ENCODE peak calls at places on chromosomes 7 and 10, in four cellular contexts. M is PC-3, O is neural progenitor cell, N is H1. J is an unnamed sample.

GRCh38 chr10:97800474-97800873 is 28.7 kb upstream of the SFRP5 start:
- DNase-seq in O (no peak), M (no peak), N (no peak), J (no peak)

GRCh38 chr7:7898155-7898554 is 70.4 kb upstream of the GLCCI1 start:
- DNase-seq in O (no peak), M (no peak), N (no peak), J (no peak)

GRCh38 chr7:82624337-82624736 is 180.8 kb upstream of the CACNA2D1 start:
- DNase-seq in O (no peak), N (no peak), M (peak; percentile 6), J (no peak)

GRCh38 chr7:68622500-68622899 is 975.8 kb upstream of the AUTS2 start:
- DNase-seq in M (no peak), O (no peak), N (no peak), J (no peak)

GRCh38 chr10:11697718-11698527 is 44.3 kb upstream of the ECHDC3 start:
- DNase-seq in N (no peak), O (no peak), M (peak; percentile 5), J (no peak)

GRCh38 chr7:126856691-126857291 is 395.9 kb downstream of the GRM8 start:
- DNase-seq in N (no peak), M (peak; percentile 12), O (peak; percentile 70), J (peak; percentile 24)

GRCh38 chr7:55063633-55064032 is 44.8 kb downstream of the EGFR start:
- DNase-seq in M (peak; percentile 51), N (no peak), O (no peak), J (no peak)

GRCh38 chr7:73892003-73892975 is 31.3 kb downstream of the TMEM270 start:
- DNase-seq in N (no peak), O (no peak), M (peak; percentile 58), J (no peak)

GRCh38 chr10:15144788-15145187 is 23.7 kb downstream of the NMT2 start:
- DNase-seq in M (peak; percentile 59), O (no peak), N (no peak), J (no peak)

GRCh38 chr10:22693371-22693784 is 21.0 kb downstream of the PIP4K2A start:
- DNase-seq in N (no peak), M (peak; percentile 19), O (no peak), J (no peak)

GRCh38 chr10:128001346-128001745 is 94.4 kb downstream of the PTPRE start:
- DNase-seq in M (no peak), O (no peak), N (no peak), J (no peak)

DNA sequence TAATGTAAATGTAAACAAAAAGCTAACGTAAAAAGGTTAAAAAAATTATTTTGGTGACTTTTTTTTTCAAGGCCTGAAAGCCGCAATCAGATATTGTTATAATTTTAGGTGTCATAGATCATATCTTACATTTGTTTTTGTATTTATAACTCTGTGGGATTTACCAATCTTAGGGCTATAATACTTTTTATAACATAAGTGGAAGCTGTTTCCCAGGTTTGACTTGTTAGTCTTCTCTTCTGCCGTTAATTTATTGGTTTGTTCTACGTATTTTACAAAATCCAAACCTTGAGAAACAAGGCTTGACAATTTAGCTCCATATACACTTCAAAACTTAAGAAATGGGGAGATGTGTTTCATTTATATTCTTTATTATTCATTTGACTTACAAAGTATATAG is 119.4 kb downstream of the EVX1 start:
- DNase-seq in O (no peak), N (no peak), M (no peak), J (no peak)
- H2AFZ ChIP-seq in O (no peak overlapping the region), N (no peak overlapping the region), M (peak overlapping the region; percentile 53), J (no peak overlapping the region)

GRCh38 chr10:101857802-101858476 is 14.3 kb upstream of the KCNIP2 start:
- DNase-seq in M (no peak), N (no peak), O (no peak), J (no peak)
- H3K36me3 ChIP-seq in M (peaks cover 3% of the 10 kb centered on the region), N (no peaks in the 10 kb centered on the region), O (peaks cover 3% of the 10 kb centered on the region), J (no peaks in the 10 kb centered on the region)

GRCh38 chr10:121598261-121599249 is at the start of gene FGFR2:
- DNase-seq in O (peak; percentile 98), M (peak; percentile 69), N (no peak), J (peak; percentile 94)

GRCh38 chr10:121595806-121596667 is 2.2 kb downstream of the FGFR2 start:
- DNase-seq in O (peak; percentile 88), N (no peak), M (no peak), J (peak; percentile 63)

GRCh38 chr10:121597504-121598241 is 571 bp downstream of the FGFR2 start:
- DNase-seq in O (peak; percentile 65), N (no peak), M (no peak), J (peak; percentile 45)

GRCh38 chr10:121595321-121595805 is 2.9 kb downstream of the FGFR2 start:
- DNase-seq in O (no peak), M (no peak), N (no peak), J (no peak)

DNA sequence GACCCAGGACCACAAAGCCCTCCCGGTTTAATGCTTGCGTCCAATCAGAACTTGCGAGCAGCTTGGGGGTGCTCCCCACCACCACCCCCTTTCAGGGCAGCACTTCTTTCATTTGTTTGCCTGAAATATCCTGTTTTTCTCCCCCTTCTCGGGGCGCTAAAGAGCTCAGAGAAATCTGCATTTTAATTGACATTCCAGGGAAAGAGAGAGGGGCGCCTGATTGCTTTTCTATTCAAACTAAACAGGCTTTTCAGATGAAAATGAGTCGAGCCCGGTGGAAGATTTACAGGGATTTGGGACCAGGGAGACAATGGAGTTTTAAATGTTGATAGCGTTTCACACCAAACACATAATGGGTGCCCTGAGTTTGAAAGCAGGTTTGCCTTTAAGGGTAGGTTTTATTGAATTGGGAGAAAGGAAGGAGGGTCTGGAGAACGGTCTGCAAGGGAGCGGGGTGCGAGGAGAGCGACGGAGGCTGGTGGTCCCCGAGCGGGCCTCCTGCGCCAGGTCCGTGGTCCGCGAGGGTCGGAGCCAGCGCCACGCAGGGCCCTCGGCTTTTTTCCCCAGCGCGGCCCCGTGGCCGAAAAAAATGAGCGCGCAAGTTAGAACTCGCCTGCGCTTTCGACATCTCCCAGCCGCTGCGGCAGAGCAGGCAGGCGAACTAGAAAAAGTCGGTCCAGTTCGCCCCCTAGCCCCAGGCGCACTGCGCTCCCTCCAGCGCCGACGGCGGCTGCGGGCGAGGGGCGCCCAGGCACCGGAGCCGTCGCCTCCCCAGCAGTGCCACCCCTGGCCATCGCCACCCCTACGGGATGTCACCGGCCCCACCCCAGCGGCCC is 1.4 kb downstream of the FGFR2 start:
- DNase-seq in N (peak; percentile 62), O (peak; percentile 91), M (no peak), J (peak; percentile 66)
- H2AFZ ChIP-seq in N (no peak overlapping the region), O (no peak overlapping the region), M (no peak overlapping the region), J (peak overlapping the region; percentile 96)

GRCh38 chr7:12217311-12217710 is 6.2 kb downstream of the TMEM106B start:
- DNase-seq in M (no peak), N (no peak), O (no peak), J (no peak)

GRCh38 chr7:12220321-12221046 is 9.4 kb downstream of the TMEM106B start:
- DNase-seq in O (no peak), M (peak; percentile 24), N (no peak), J (no peak)

GRCh38 chr7:12222889-12223579 is 11.9 kb downstream of the TMEM106B start:
- DNase-seq in M (no peak), O (no peak), N (no peak), J (no peak)

GRCh38 chr7:12221414-12221813 is 10.3 kb downstream of the TMEM106B start:
- DNase-seq in M (no peak), N (no peak), O (no peak), J (no peak)
- H3K36me3 ChIP-seq in M (peaks cover 5% of the 10 kb centered on the region), N (no peaks in the 10 kb centered on the region), O (peaks cover 26% of the 10 kb centered on the region), J (peaks cover 79% of the 10 kb centered on the region)

DNA sequence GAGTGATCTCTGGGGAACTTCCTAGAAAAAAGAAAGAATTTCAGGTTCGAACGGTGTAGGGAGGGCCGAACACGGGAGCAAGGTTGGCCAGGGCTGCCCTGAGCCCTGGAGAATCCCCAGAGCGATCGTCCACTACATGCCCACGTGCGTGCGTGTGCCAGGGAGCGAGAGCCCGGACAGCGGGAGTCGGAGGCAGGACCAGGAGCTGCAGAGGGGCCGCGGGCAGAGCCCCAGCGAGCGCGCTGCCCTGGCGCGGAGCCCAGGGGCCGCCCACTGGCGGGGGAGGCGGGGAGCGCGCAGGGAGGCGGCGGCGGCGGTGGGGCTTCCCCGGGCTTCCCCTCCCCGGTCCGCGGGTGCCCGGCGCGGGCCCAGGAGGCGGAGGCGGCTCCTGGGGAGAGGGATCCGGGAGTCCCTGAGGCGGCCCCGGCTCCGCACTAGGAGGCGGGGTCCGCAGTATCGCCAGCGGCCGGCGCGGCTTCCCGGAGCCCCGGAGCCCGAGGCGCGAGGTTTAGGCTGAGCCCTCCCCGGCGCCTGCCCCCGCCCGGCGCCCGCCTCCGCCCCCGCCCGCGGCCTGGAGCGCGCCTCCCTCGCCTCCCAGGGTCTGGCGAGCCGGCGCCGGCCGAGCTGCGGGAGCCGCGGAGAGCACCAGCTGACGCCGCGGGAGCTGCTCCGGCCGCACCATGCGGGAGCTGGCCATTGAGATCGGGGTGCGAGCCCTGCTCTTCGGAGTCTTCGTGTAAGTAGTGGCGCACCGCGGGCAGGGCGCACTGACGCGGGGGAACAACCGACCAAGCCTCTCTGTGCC is at the start of gene PLPP4:
- DNase-seq in M (peak; percentile 53), N (no peak), O (peak; percentile 78), J (peak; percentile 48)
- H2AFZ ChIP-seq in M (peak within 1 kb of the TSS; percentile 79), N (peak within 1 kb of the TSS; percentile 81), O (peak within 1 kb of the TSS; percentile 83), J (peak within 1 kb of the TSS; percentile 75)